ENCODE peak calls at places on chromosome 10, in four cellular contexts. One of them, this sample, is unnamed.

GRCh38 chr10:128215733-128216132 is 89.5 kb upstream of the MKI67 start:
- DNase-seq in fibroblast of pulmonary artery: no peak
- DNase-seq in gastrocnemius medialis: no peak
- DNase-seq in stimulated activated CD4-positive, alpha-beta T cell treated with anti-CD3 and anti-CD28 coated beads, Interleukin-4, amount 100 ng/mL, for 48 hours: no peak
- DNase-seq in this sample: no peak

GRCh38 chr10:77391605-77392235 is 245.9 kb downstream of the KCNMA1 start:
- DNase-seq in fibroblast of pulmonary artery: peak
- DNase-seq in gastrocnemius medialis: peak
- DNase-seq in stimulated activated CD4-positive, alpha-beta T cell treated with anti-CD3 and anti-CD28 coated beads, Interleukin-4, amount 100 ng/mL, for 48 hours: peak
- DNase-seq in this sample: peak

GRCh38 chr10:22250897-22251605 is 33.2 kb upstream of the EBLN1 start:
- DNase-seq in fibroblast of pulmonary artery: peak
- DNase-seq in gastrocnemius medialis: no peak
- DNase-seq in stimulated activated CD4-positive, alpha-beta T cell treated with anti-CD3 and anti-CD28 coated beads, Interleukin-4, amount 100 ng/mL, for 48 hours: no peak
- DNase-seq in this sample: no peak

GRCh38 chr10:110643670-110644597 is at the start of gene RBM20:
- DNase-seq in fibroblast of pulmonary artery: peak
- DNase-seq in gastrocnemius medialis: peak
- DNase-seq in stimulated activated CD4-positive, alpha-beta T cell treated with anti-CD3 and anti-CD28 coated beads, Interleukin-4, amount 100 ng/mL, for 48 hours: peak
- DNase-seq in this sample: no peak

GRCh38 chr10:49320191-49320590 is 21.2 kb downstream of the C10orf71 start:
- DNase-seq in fibroblast of pulmonary artery: no peak
- DNase-seq in gastrocnemius medialis: no peak
- DNase-seq in stimulated activated CD4-positive, alpha-beta T cell treated with anti-CD3 and anti-CD28 coated beads, Interleukin-4, amount 100 ng/mL, for 48 hours: no peak
- DNase-seq in this sample: peak

GRCh38 chr10:72073677-72074412 is 14.5 kb downstream of the SPOCK2 start:
- DNase-seq in fibroblast of pulmonary artery: no peak
- DNase-seq in gastrocnemius medialis: no peak
- DNase-seq in stimulated activated CD4-positive, alpha-beta T cell treated with anti-CD3 and anti-CD28 coated beads, Interleukin-4, amount 100 ng/mL, for 48 hours: no peak
- DNase-seq in this sample: no peak

GRCh38 chr10:123573236-123574147 is 92.7 kb upstream of the GPR26 start:
- DNase-seq in fibroblast of pulmonary artery: peak
- DNase-seq in gastrocnemius medialis: no peak
- DNase-seq in stimulated activated CD4-positive, alpha-beta T cell treated with anti-CD3 and anti-CD28 coated beads, Interleukin-4, amount 100 ng/mL, for 48 hours: peak
- DNase-seq in this sample: peak

GRCh38 chr10:124560377-124560776 is 98.8 kb downstream of the LHPP start:
- DNase-seq in fibroblast of pulmonary artery: peak
- DNase-seq in gastrocnemius medialis: peak
- DNase-seq in stimulated activated CD4-positive, alpha-beta T cell treated with anti-CD3 and anti-CD28 coated beads, Interleukin-4, amount 100 ng/mL, for 48 hours: no peak
- DNase-seq in this sample: peak

GRCh38 chr10:49139000-49139865 is 5.4 kb upstream of the FAM170B start:
- DNase-seq in fibroblast of pulmonary artery: no peak
- DNase-seq in gastrocnemius medialis: no peak
- DNase-seq in stimulated activated CD4-positive, alpha-beta T cell treated with anti-CD3 and anti-CD28 coated beads, Interleukin-4, amount 100 ng/mL, for 48 hours: no peak
- DNase-seq in this sample: no peak

GRCh38 chr10:77456414-77456813 is 181.2 kb downstream of the KCNMA1 start:
- DNase-seq in fibroblast of pulmonary artery: no peak
- DNase-seq in gastrocnemius medialis: no peak
- DNase-seq in stimulated activated CD4-positive, alpha-beta T cell treated with anti-CD3 and anti-CD28 coated beads, Interleukin-4, amount 100 ng/mL, for 48 hours: no peak
- DNase-seq in this sample: no peak

GRCh38 chr10:79936625-79937255 is 12.2 kb downstream of the SFTPD start:
- DNase-seq in fibroblast of pulmonary artery: no peak
- DNase-seq in gastrocnemius medialis: no peak
- DNase-seq in stimulated activated CD4-positive, alpha-beta T cell treated with anti-CD3 and anti-CD28 coated beads, Interleukin-4, amount 100 ng/mL, for 48 hours: no peak
- DNase-seq in this sample: no peak

GRCh38 chr10:52351911-52352310 is 37.8 kb downstream of the DKK1 start:
- DNase-seq in fibroblast of pulmonary artery: no peak
- DNase-seq in gastrocnemius medialis: no peak
- DNase-seq in stimulated activated CD4-positive, alpha-beta T cell treated with anti-CD3 and anti-CD28 coated beads, Interleukin-4, amount 100 ng/mL, for 48 hours: no peak
- DNase-seq in this sample: no peak

GRCh38 chr10:132425029-132425758 is 28.2 kb downstream of the PWWP2B start:
- DNase-seq in fibroblast of pulmonary artery: no peak
- DNase-seq in gastrocnemius medialis: no peak
- DNase-seq in stimulated activated CD4-positive, alpha-beta T cell treated with anti-CD3 and anti-CD28 coated beads, Interleukin-4, amount 100 ng/mL, for 48 hours: no peak
- DNase-seq in this sample: no peak

GRCh38 chr10:61733358-61733940 is 70.7 kb downstream of the CABCOCO1 start:
- DNase-seq in fibroblast of pulmonary artery: peak
- DNase-seq in gastrocnemius medialis: no peak
- DNase-seq in stimulated activated CD4-positive, alpha-beta T cell treated with anti-CD3 and anti-CD28 coated beads, Interleukin-4, amount 100 ng/mL, for 48 hours: no peak
- DNase-seq in this sample: no peak

GRCh38 chr10:47316131-47316530 is 6.1 kb upstream of the GDF2 start:
- DNase-seq in fibroblast of pulmonary artery: no peak
- DNase-seq in gastrocnemius medialis: no peak
- DNase-seq in stimulated activated CD4-positive, alpha-beta T cell treated with anti-CD3 and anti-CD28 coated beads, Interleukin-4, amount 100 ng/mL, for 48 hours: no peak
- DNase-seq in this sample: no peak

GRCh38 chr10:131874991-131875451 is 25.8 kb upstream of the PPP2R2D start:
- DNase-seq in fibroblast of pulmonary artery: peak
- DNase-seq in gastrocnemius medialis: peak
- DNase-seq in stimulated activated CD4-positive, alpha-beta T cell treated with anti-CD3 and anti-CD28 coated beads, Interleukin-4, amount 100 ng/mL, for 48 hours: peak
- DNase-seq in this sample: peak

GRCh38 chr10:784759-785538 is 95.5 kb upstream of the DIP2C start:
- DNase-seq in fibroblast of pulmonary artery: peak
- DNase-seq in gastrocnemius medialis: peak
- DNase-seq in stimulated activated CD4-positive, alpha-beta T cell treated with anti-CD3 and anti-CD28 coated beads, Interleukin-4, amount 100 ng/mL, for 48 hours: peak
- DNase-seq in this sample: peak

GRCh38 chr10:35185260-35186034 is 58.8 kb downstream of the CREM start:
- DNase-seq in fibroblast of pulmonary artery: no peak
- DNase-seq in gastrocnemius medialis: no peak
- DNase-seq in stimulated activated CD4-positive, alpha-beta T cell treated with anti-CD3 and anti-CD28 coated beads, Interleukin-4, amount 100 ng/mL, for 48 hours: no peak
- DNase-seq in this sample: no peak

GRCh38 chr10:93938140-93938539 is 44.4 kb downstream of the SLC35G1 start:
- DNase-seq in fibroblast of pulmonary artery: no peak
- DNase-seq in gastrocnemius medialis: no peak
- DNase-seq in stimulated activated CD4-positive, alpha-beta T cell treated with anti-CD3 and anti-CD28 coated beads, Interleukin-4, amount 100 ng/mL, for 48 hours: no peak
- DNase-seq in this sample: no peak

GRCh38 chr10:70908426-70909296 is 20.3 kb upstream of the PCBD1 start:
- DNase-seq in fibroblast of pulmonary artery: no peak
- DNase-seq in gastrocnemius medialis: no peak
- DNase-seq in stimulated activated CD4-positive, alpha-beta T cell treated with anti-CD3 and anti-CD28 coated beads, Interleukin-4, amount 100 ng/mL, for 48 hours: no peak
- DNase-seq in this sample: no peak

GRCh38 chr10:90968448-90969086 is 47.7 kb upstream of the ANKRD1 start:
- DNase-seq in fibroblast of pulmonary artery: peak
- DNase-seq in gastrocnemius medialis: no peak
- DNase-seq in stimulated activated CD4-positive, alpha-beta T cell treated with anti-CD3 and anti-CD28 coated beads, Interleukin-4, amount 100 ng/mL, for 48 hours: no peak
- DNase-seq in this sample: no peak

GRCh38 chr10:62083868-62084267 is 182.4 kb downstream of the ARID5B start:
- DNase-seq in fibroblast of pulmonary artery: peak
- DNase-seq in gastrocnemius medialis: no peak
- DNase-seq in stimulated activated CD4-positive, alpha-beta T cell treated with anti-CD3 and anti-CD28 coated beads, Interleukin-4, amount 100 ng/mL, for 48 hours: no peak
- DNase-seq in this sample: peak

GRCh38 chr10:71080381-71081228 is 131.8 kb upstream of the UNC5B start:
- DNase-seq in fibroblast of pulmonary artery: no peak
- DNase-seq in gastrocnemius medialis: no peak
- DNase-seq in stimulated activated CD4-positive, alpha-beta T cell treated with anti-CD3 and anti-CD28 coated beads, Interleukin-4, amount 100 ng/mL, for 48 hours: no peak
- DNase-seq in this sample: peak

GRCh38 chr10:102401735-102402511 is 6.4 kb downstream of the NFKB2 start:
- DNase-seq in fibroblast of pulmonary artery: no peak
- DNase-seq in gastrocnemius medialis: no peak
- DNase-seq in stimulated activated CD4-positive, alpha-beta T cell treated with anti-CD3 and anti-CD28 coated beads, Interleukin-4, amount 100 ng/mL, for 48 hours: no peak
- DNase-seq in this sample: no peak

GRCh38 chr10:71795248-71795647 is 21.9 kb upstream of the VSIR start:
- DNase-seq in fibroblast of pulmonary artery: peak
- DNase-seq in gastrocnemius medialis: no peak
- DNase-seq in stimulated activated CD4-positive, alpha-beta T cell treated with anti-CD3 and anti-CD28 coated beads, Interleukin-4, amount 100 ng/mL, for 48 hours: no peak
- DNase-seq in this sample: no peak

GRCh38 chr10:94214497-94214896 is 148.2 kb downstream of the NOC3L start:
- DNase-seq in fibroblast of pulmonary artery: no peak
- DNase-seq in gastrocnemius medialis: no peak
- DNase-seq in stimulated activated CD4-positive, alpha-beta T cell treated with anti-CD3 and anti-CD28 coated beads, Interleukin-4, amount 100 ng/mL, for 48 hours: no peak
- DNase-seq in this sample: no peak

GRCh38 chr10:103652599-103653281 is 159.2 kb downstream of the NEURL1 start:
- DNase-seq in fibroblast of pulmonary artery: no peak
- DNase-seq in gastrocnemius medialis: peak
- DNase-seq in stimulated activated CD4-positive, alpha-beta T cell treated with anti-CD3 and anti-CD28 coated beads, Interleukin-4, amount 100 ng/mL, for 48 hours: no peak
- DNase-seq in this sample: no peak

GRCh38 chr10:98478430-98479222 is 31.9 kb upstream of the HPS1 start:
- DNase-seq in fibroblast of pulmonary artery: peak
- DNase-seq in gastrocnemius medialis: no peak
- DNase-seq in stimulated activated CD4-positive, alpha-beta T cell treated with anti-CD3 and anti-CD28 coated beads, Interleukin-4, amount 100 ng/mL, for 48 hours: no peak
- DNase-seq in this sample: no peak

GRCh38 chr10:59131673-59132072 is 44.8 kb upstream of the PHYHIPL start:
- DNase-seq in fibroblast of pulmonary artery: no peak
- DNase-seq in gastrocnemius medialis: no peak
- DNase-seq in stimulated activated CD4-positive, alpha-beta T cell treated with anti-CD3 and anti-CD28 coated beads, Interleukin-4, amount 100 ng/mL, for 48 hours: no peak
- DNase-seq in this sample: no peak

GRCh38 chr10:27745719-27746363 is at the start of gene MKX:
- DNase-seq in fibroblast of pulmonary artery: no peak
- DNase-seq in gastrocnemius medialis: no peak
- DNase-seq in stimulated activated CD4-positive, alpha-beta T cell treated with anti-CD3 and anti-CD28 coated beads, Interleukin-4, amount 100 ng/mL, for 48 hours: peak
- DNase-seq in this sample: peak

GRCh38 chr10:61588770-61589211 is 73.9 kb upstream of the CABCOCO1 start:
- DNase-seq in fibroblast of pulmonary artery: no peak
- DNase-seq in gastrocnemius medialis: no peak
- DNase-seq in stimulated activated CD4-positive, alpha-beta T cell treated with anti-CD3 and anti-CD28 coated beads, Interleukin-4, amount 100 ng/mL, for 48 hours: no peak
- DNase-seq in this sample: no peak

GRCh38 chr10:49275896-49276295 is 23.1 kb upstream of the C10orf71 start:
- DNase-seq in fibroblast of pulmonary artery: no peak
- DNase-seq in gastrocnemius medialis: no peak
- DNase-seq in stimulated activated CD4-positive, alpha-beta T cell treated with anti-CD3 and anti-CD28 coated beads, Interleukin-4, amount 100 ng/mL, for 48 hours: no peak
- DNase-seq in this sample: peak

GRCh38 chr10:92691591-92692084 is 1.9 kb downstream of the HHEX start:
- DNase-seq in fibroblast of pulmonary artery: no peak
- DNase-seq in gastrocnemius medialis: peak
- DNase-seq in stimulated activated CD4-positive, alpha-beta T cell treated with anti-CD3 and anti-CD28 coated beads, Interleukin-4, amount 100 ng/mL, for 48 hours: no peak
- DNase-seq in this sample: peak

GRCh38 chr10:28481968-28482367 is 51.0 kb upstream of the WAC start:
- DNase-seq in fibroblast of pulmonary artery: no peak
- DNase-seq in gastrocnemius medialis: no peak
- DNase-seq in stimulated activated CD4-positive, alpha-beta T cell treated with anti-CD3 and anti-CD28 coated beads, Interleukin-4, amount 100 ng/mL, for 48 hours: no peak
- DNase-seq in this sample: no peak

GRCh38 chr10:81135851-81136250 is 598.1 kb downstream of the SH2D4B start:
- DNase-seq in fibroblast of pulmonary artery: no peak
- DNase-seq in gastrocnemius medialis: no peak
- DNase-seq in stimulated activated CD4-positive, alpha-beta T cell treated with anti-CD3 and anti-CD28 coated beads, Interleukin-4, amount 100 ng/mL, for 48 hours: no peak
- DNase-seq in this sample: no peak

GRCh38 chr10:127417686-127418415 is 131.3 kb upstream of the NPS start:
- DNase-seq in fibroblast of pulmonary artery: no peak
- DNase-seq in gastrocnemius medialis: no peak
- DNase-seq in stimulated activated CD4-positive, alpha-beta T cell treated with anti-CD3 and anti-CD28 coated beads, Interleukin-4, amount 100 ng/mL, for 48 hours: no peak
- DNase-seq in this sample: no peak

GRCh38 chr10:78277734-78278404 is 244.2 kb downstream of the RPS24 start:
- DNase-seq in fibroblast of pulmonary artery: no peak
- DNase-seq in gastrocnemius medialis: peak
- DNase-seq in stimulated activated CD4-positive, alpha-beta T cell treated with anti-CD3 and anti-CD28 coated beads, Interleukin-4, amount 100 ng/mL, for 48 hours: no peak
- DNase-seq in this sample: peak

GRCh38 chr10:84695983-84696382 is 367.6 kb downstream of the CCSER2 start:
- DNase-seq in fibroblast of pulmonary artery: no peak
- DNase-seq in gastrocnemius medialis: no peak
- DNase-seq in stimulated activated CD4-positive, alpha-beta T cell treated with anti-CD3 and anti-CD28 coated beads, Interleukin-4, amount 100 ng/mL, for 48 hours: no peak
- DNase-seq in this sample: peak

GRCh38 chr10:71246591-71247143 is 34.3 kb downstream of the UNC5B start:
- DNase-seq in fibroblast of pulmonary artery: no peak
- DNase-seq in gastrocnemius medialis: no peak
- DNase-seq in stimulated activated CD4-positive, alpha-beta T cell treated with anti-CD3 and anti-CD28 coated beads, Interleukin-4, amount 100 ng/mL, for 48 hours: no peak
- DNase-seq in this sample: no peak

GRCh38 chr10:122054046-122055025 is 65.4 kb downstream of the TACC2 start:
- DNase-seq in fibroblast of pulmonary artery: peak
- DNase-seq in gastrocnemius medialis: peak
- DNase-seq in stimulated activated CD4-positive, alpha-beta T cell treated with anti-CD3 and anti-CD28 coated beads, Interleukin-4, amount 100 ng/mL, for 48 hours: peak
- DNase-seq in this sample: peak